ENCODE peak calls at places on chromosomes 3 and 15, in five cellular contexts. Z is HepG2, T is K562, J is Panc1, X is GM23338. I is an unnamed sample.

GRCh38 chr3:72538070-72538745 is 310.0 kb downstream of the SHQ1 start:
- ATAC-seq in Z (no peak), T (no peak), J (no peak), X (no peak), I (no peak)

GRCh38 chr3:112602217-112602838 is 38.6 kb downstream of the CCDC80 start:
- ATAC-seq in Z (no peak), T (no peak), J (no peak), X (no peak), I (no peak)

GRCh38 chr3:122239112-122239511 is 55.6 kb downstream of the CASR start:
- ATAC-seq in Z (peak; percentile 69), T (no peak), J (no peak), X (peak; percentile 46), I (no peak)

GRCh38 chr15:88166330-88166993 is 90.1 kb downstream of the NTRK3 start:
- ATAC-seq in Z (peak; percentile 92), T (peak; percentile 68), J (no peak), X (peak; percentile 99), I (no peak)

GRCh38 chr15:73368301-73369072 is at the start of gene HCN4:
- ATAC-seq in Z (peak; percentile 38), T (no peak), J (peak; percentile 48), X (peak; percentile 72), I (no peak)

GRCh38 chr15:79378394-79379158 is 53.6 kb upstream of the MINAR1 start:
- ATAC-seq in Z (no peak), T (peak; percentile 85), J (no peak), X (no peak), I (no peak)

GRCh38 chr15:33045066-33045810 is 149.3 kb downstream of the FMN1 start:
- ATAC-seq in Z (no peak), T (no peak), J (no peak), X (no peak), I (no peak)

GRCh38 chr3:16211176-16211904 is 36.9 kb downstream of the GALNT15 start:
- ATAC-seq in Z (no peak), T (no peak), J (no peak), X (no peak), I (no peak)

GRCh38 chr3:45026038-45026437 is at the start of gene CLEC3B:
- ATAC-seq in Z (no peak), T (no peak), J (no peak), X (no peak), I (peak; percentile 50)

GRCh38 chr15:43204016-43204901 is 16.6 kb downstream of the EPB42 start:
- ATAC-seq in Z (peak; percentile 77), T (peak; percentile 86), J (peak; percentile 72), X (peak; percentile 76), I (peak; percentile 50)

GRCh38 chr15:88904257-88904807 is 8.8 kb downstream of the MFGE8 start:
- ATAC-seq in Z (peak; percentile 66), T (no peak), J (peak; percentile 9), X (no peak), I (no peak)

GRCh38 chr3:56788506-56788905 is 13.2 kb downstream of the ARHGEF3 start:
- ATAC-seq in Z (no peak), T (no peak), J (no peak), X (no peak), I (no peak)

GRCh38 chr3:117084739-117085270 is 375.2 kb downstream of the TUSC7 start:
- ATAC-seq in Z (no peak), T (no peak), J (no peak), X (no peak), I (no peak)

GRCh38 chr3:177596822-177597271 is 399.6 kb upstream of the TBL1XR1 start:
- ATAC-seq in Z (no peak), T (peak; percentile 38), J (peak; percentile 43), X (no peak), I (peak; percentile 26)
- TF ChIP-seq POLR2AphosphoS5 in Z (no peak), T (no peak), J (no peak), X (no peak), I (no peak)

GRCh38 chr15:96331141-96331941 is 841 bp downstream of the NR2F2 start:
- ATAC-seq in Z (no peak), T (no peak), J (peak; percentile 0), X (no peak), I (no peak)
- TF ChIP-seq POLR2AphosphoS5 in Z (no peak), T (peak; percentile 53), J (no peak), X (no peak), I (peak; percentile 12)

GRCh38 chr3:100002599-100003350 is 111.5 kb downstream of the FILIP1L start:
- ATAC-seq in Z (peak; percentile 95), T (peak; percentile 87), J (peak; percentile 84), X (no peak), I (peak; percentile 72)
- TF ChIP-seq POLR2AphosphoS5 in Z (no peak), T (no peak), J (no peak), X (no peak), I (peak; percentile 50)

GRCh38 chr3:51808920-51809319 is 29.9 kb upstream of the IQCF6 start:
- ATAC-seq in Z (no peak), T (no peak), J (no peak), X (no peak), I (no peak)
- TF ChIP-seq POLR2AphosphoS5 in Z (no peak), T (no peak), J (no peak), X (no peak), I (no peak)

GRCh38 chr3:50347187-50347813 is 1.8 kb upstream of the ZMYND10 start:
- ATAC-seq in Z (no peak), T (peak; percentile 8), J (no peak), X (no peak), I (no peak)
- TF ChIP-seq POLR2AphosphoS5 in Z (no peak), T (no peak), J (no peak), X (no peak), I (no peak)

GRCh38 chr3:195583831-195584542 is at the start of gene APOD:
- ATAC-seq in Z (no peak), T (peak; percentile 65), J (no peak), X (no peak), I (peak; percentile 84)
- TF ChIP-seq POLR2AphosphoS5 in Z (no peak), T (no peak), J (no peak), X (no peak), I (no peak)

I was measured in gastroesophageal sphincter.